ENCODE peak calls at places on chromosome 13, in ten cellular contexts. U is germinal center; S is lung; H is central memory CD8-positive, alpha-beta T cell; M is stimulated activated naive B cell treated with anti-CD40 and anti-IgM and Interleukin-4, amounts not matched to agents 10 μg/mL and 1 μg/mL and 100 μg/mL, for 72 hours; V is NCI-H1092; P is LHCN-M2; T is left colon; K is psoas muscle; Z is foreskin fibroblast. X is an unnamed sample.

GRCh38 chr13:24288870-24289269 is 20.5 kb upstream of the C1QTNF9 start:
- DNase-seq in U (no peak), S (no peak), H (no peak), M (no peak), V (no peak), P (no peak), T (no peak), K (no peak), Z (peak), X (no peak)

GRCh38 chr13:79398915-79399314 is 7.1 kb downstream of the RBM26 start:
- DNase-seq in U (no peak), S (no peak), H (no peak), M (no peak), V (no peak), P (peak), T (no peak), K (no peak), Z (peak), X (no peak)

GRCh38 chr13:45974500-45974899 is 78.0 kb downstream of the ZC3H13 start:
- DNase-seq in U (no peak), S (no peak), H (no peak), M (no peak), V (no peak), P (no peak), T (no peak), K (no peak), Z (no peak), X (no peak)

GRCh38 chr13:91401916-91402315 is 3.5 kb downstream of the GPC5 start:
- DNase-seq in U (no peak), S (no peak), H (no peak), M (no peak), V (no peak), P (no peak), T (no peak), K (no peak), Z (no peak), X (peak)

GRCh38 chr13:70523622-70524021 is 415.4 kb upstream of the KLHL1 start:
- DNase-seq in U (no peak), S (no peak), H (no peak), M (no peak), V (no peak), P (peak), T (no peak), K (no peak), Z (no peak), X (no peak)

GRCh38 chr13:75549262-75550158 is at the start of gene UCHL3:
- DNase-seq in U (peak), S (peak), H (peak), M (peak), V (peak), P (peak), T (peak), K (peak), Z (peak), X (peak)

GRCh38 chr13:95710313-95710712 is 33.4 kb downstream of the DNAJC3 start:
- DNase-seq in U (no peak), S (no peak), H (no peak), M (no peak), V (no peak), P (peak), T (no peak), K (no peak), Z (peak), X (no peak)

GRCh38 chr13:30128095-30128494 is 179.3 kb downstream of the KATNAL1 start:
- DNase-seq in U (no peak), S (no peak), H (no peak), M (no peak), V (no peak), P (no peak), T (no peak), K (no peak), Z (no peak), X (no peak)

GRCh38 chr13:39105110-39105509 is 66.9 kb downstream of the NHLRC3 start:
- DNase-seq in U (no peak), S (no peak), H (no peak), M (no peak), V (peak), P (peak), T (no peak), K (no peak), Z (peak), X (no peak)

GRCh38 chr13:62510906-62511655 is 1095.4 kb upstream of the PCDH20 start:
- DNase-seq in U (no peak), S (no peak), H (no peak), M (no peak), V (no peak), P (no peak), T (no peak), K (no peak), Z (peak), X (no peak)

GRCh38 chr13:19960673-19961015 is 2.1 kb downstream of the ZMYM2 start:
- DNase-seq in U (no peak), S (no peak), H (no peak), M (no peak), V (no peak), P (no peak), T (no peak), K (no peak), Z (no peak), X (no peak)

GRCh38 chr13:108963846-108964600 is 334.6 kb downstream of the MYO16 start:
- DNase-seq in U (no peak), S (no peak), H (no peak), M (no peak), V (no peak), P (no peak), T (no peak), K (no peak), Z (peak), X (no peak)

GRCh38 chr13:114099918-114100445 is 32.4 kb downstream of the RASA3 start:
- DNase-seq in U (no peak), S (no peak), H (no peak), M (no peak), V (no peak), P (no peak), T (peak), K (peak), Z (peak), X (no peak)

GRCh38 chr13:99501952-99502310 is 659 bp downstream of the TM9SF2 start:
- DNase-seq in U (no peak), S (no peak), H (peak), M (no peak), V (no peak), P (peak), T (peak), K (no peak), Z (peak), X (no peak)

GRCh38 chr13:83943530-83944279 is 61.4 kb upstream of the SLITRK1 start:
- DNase-seq in U (no peak), S (no peak), H (no peak), M (no peak), V (no peak), P (no peak), T (no peak), K (no peak), Z (no peak), X (no peak)